ENCODE peak calls at places on chromosomes 11 and 22, in five cellular contexts. J is HFFc6, W is BJ, O is sigmoid colon, E is MM.1S. F is an unnamed sample.

GRCh38 chr22:39299829-39300178 is 19.6 kb downstream of the RPL3 start:
- DNase-seq in J (peak), W (no peak), O (no peak), E (no peak), F (no peak)

GRCh38 chr11:19259487-19260345 is 19.0 kb upstream of the E2F8 start:
- DNase-seq in J (peak), W (peak), O (no peak), E (peak), F (no peak)

GRCh38 chr22:35349368-35349703 is 31.6 kb upstream of the HMOX1 start:
- DNase-seq in J (no peak), W (no peak), O (no peak), E (no peak), F (no peak)

GRCh38 chr11:85941380-85941973 is 86.3 kb downstream of the CCDC83 start:
- DNase-seq in J (peak), W (no peak), O (peak), E (peak), F (no peak)

GRCh38 chr11:14269956-14270355 is 89.0 kb downstream of the RRAS2 start:
- DNase-seq in J (no peak), W (no peak), O (no peak), E (no peak), F (no peak)

GRCh38 chr11:116073854-116074837 is 569.9 kb upstream of the CADM1 start:
- DNase-seq in J (no peak), W (no peak), O (no peak), E (no peak), F (no peak)

GRCh38 chr11:110772863-110773262 is 60.6 kb upstream of the ARHGAP20 start:
- DNase-seq in J (no peak), W (no peak), O (no peak), E (no peak), F (no peak)

GRCh38 chr11:32580967-32581366 is 2.7 kb upstream of the EIF3M start:
- DNase-seq in J (no peak), W (no peak), O (no peak), E (no peak), F (no peak)

GRCh38 chr11:13118691-13119090 is 109.6 kb downstream of the RASSF10 start:
- DNase-seq in J (no peak), W (no peak), O (no peak), E (no peak), F (no peak)

GRCh38 chr22:20903093-20903492 is 14.1 kb upstream of the CRKL start:
- DNase-seq in J (no peak), W (no peak), O (no peak), E (no peak), F (no peak)

GRCh38 chr11:73192272-73192671 is 25.8 kb upstream of the P2RY2 start:
- DNase-seq in J (no peak), W (no peak), O (peak), E (no peak), F (no peak)

DNA sequence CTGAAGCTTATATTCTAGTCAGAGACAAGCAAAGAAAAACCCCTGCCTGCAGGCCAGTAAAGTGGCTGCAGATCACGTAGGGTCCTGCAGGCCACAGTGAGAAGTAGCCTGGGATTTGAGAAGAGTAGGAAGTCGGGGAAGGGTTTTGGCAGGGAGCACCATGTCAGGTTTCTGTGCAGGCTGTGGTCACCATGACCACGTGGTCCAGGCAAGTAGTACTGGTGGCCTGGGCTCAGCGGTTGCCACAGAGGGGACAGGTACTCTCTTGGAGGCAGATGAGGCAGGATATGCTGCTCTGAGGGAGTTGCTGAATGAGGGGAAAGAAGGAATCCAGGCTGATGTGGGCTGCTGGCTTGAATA is 46.6 kb downstream of the PISD start:
- DNase-seq in J (no peak), W (no peak), O (no peak), E (no peak), F (no peak)
- TF ChIP-seq CTCF in J (no peak), W (no peak), O (no peak), E (no peak), F (no peak)

DNA sequence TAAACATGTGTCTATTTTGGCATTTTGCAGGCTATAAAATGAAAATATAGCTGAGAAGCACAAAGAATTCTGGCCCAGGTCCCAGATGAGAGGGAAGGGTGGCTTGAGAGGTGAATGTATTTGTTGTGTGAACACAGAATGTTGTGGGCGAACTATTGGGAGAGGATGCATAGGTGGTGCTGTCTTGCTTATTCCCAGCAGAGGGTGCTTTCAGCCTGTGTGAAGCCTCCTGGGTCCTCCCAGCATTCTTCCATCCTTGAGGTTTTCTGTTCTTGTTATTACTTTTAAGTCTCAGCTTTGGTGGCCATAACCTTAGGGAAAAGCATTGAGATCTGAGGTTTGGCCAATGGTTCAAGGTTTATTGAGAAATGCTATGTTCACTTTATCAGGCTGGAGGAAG is 108.7 kb upstream of the SNX19 start:
- DNase-seq in J (peak), W (no peak), O (no peak), E (no peak), F (no peak)
- TF ChIP-seq CTCF in J (peak), W (peak), O (no peak), E (no peak), F (no peak)

GRCh38 chr22:41597635-41597953 is 8.0 kb upstream of the PMM1 start:
- DNase-seq in J (no peak), W (no peak), O (no peak), E (no peak), F (no peak)
- TF ChIP-seq CTCF in J (peak), W (no peak), O (no peak), E (no peak), F (peak)

DNA sequence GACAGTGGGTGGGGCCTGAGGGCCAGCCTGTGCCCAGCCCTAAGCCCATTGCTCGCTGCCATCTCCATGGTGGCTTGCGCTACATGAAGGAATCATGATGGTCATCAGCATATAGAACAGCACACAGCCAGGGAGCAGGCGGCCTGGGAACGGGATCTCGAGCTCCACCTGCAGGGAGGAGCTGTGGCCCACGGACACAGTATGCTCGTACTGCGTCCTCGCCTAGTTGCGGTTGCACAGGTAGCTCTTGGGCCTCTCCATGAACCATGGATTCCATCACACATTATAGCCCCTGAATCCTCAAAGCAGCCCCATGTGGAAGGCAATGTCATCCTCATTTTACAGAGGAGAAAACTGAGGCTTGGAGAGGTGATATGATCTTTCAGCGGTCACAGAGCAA is 15.1 kb downstream of the SEC14L4 start:
- DNase-seq in J (no peak), W (no peak), O (no peak), E (peak), F (no peak)
- TF ChIP-seq CTCF in J (peak), W (peak), O (no peak), E (peak), F (no peak)

GRCh38 chr11:120256779-120257178 is 16.8 kb downstream of the POU2F3 start:
- DNase-seq in J (no peak), W (no peak), O (no peak), E (no peak), F (no peak)

GRCh38 chr11:120259988-120260565 is 20.1 kb downstream of the POU2F3 start:
- DNase-seq in J (no peak), W (no peak), O (no peak), E (no peak), F (no peak)

GRCh38 chr11:120257346-120257745 is 17.4 kb downstream of the POU2F3 start:
- DNase-seq in J (no peak), W (no peak), O (no peak), E (no peak), F (no peak)

GRCh38 chr11:120259241-120259640 is 19.3 kb downstream of the POU2F3 start:
- DNase-seq in J (no peak), W (no peak), O (no peak), E (no peak), F (no peak)

DNA sequence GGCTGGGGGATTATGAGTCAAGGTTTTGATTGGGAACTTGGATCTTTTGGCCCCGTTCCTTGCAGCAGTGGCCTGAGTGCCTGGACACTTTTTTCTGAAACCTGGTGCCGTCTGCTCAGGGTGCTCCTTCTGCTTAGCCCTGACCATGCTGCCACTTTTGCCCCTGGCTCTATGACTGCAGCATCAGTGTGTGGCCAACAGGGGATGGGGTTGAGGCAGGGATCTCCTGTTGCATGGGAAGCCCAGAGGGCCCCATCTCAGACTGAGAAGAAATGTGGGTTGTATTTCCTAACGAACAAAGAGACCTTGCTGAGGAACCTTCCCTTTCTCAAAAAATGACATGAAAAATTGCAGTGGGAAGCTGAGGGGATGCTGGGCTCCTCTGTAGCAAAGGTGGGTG is 18.7 kb downstream of the POU2F3 start:
- DNase-seq in J (no peak), W (no peak), O (no peak), E (no peak), F (no peak)
- TF ChIP-seq CTCF in J (peak), W (no peak), O (no peak), E (no peak), F (no peak)

DNA sequence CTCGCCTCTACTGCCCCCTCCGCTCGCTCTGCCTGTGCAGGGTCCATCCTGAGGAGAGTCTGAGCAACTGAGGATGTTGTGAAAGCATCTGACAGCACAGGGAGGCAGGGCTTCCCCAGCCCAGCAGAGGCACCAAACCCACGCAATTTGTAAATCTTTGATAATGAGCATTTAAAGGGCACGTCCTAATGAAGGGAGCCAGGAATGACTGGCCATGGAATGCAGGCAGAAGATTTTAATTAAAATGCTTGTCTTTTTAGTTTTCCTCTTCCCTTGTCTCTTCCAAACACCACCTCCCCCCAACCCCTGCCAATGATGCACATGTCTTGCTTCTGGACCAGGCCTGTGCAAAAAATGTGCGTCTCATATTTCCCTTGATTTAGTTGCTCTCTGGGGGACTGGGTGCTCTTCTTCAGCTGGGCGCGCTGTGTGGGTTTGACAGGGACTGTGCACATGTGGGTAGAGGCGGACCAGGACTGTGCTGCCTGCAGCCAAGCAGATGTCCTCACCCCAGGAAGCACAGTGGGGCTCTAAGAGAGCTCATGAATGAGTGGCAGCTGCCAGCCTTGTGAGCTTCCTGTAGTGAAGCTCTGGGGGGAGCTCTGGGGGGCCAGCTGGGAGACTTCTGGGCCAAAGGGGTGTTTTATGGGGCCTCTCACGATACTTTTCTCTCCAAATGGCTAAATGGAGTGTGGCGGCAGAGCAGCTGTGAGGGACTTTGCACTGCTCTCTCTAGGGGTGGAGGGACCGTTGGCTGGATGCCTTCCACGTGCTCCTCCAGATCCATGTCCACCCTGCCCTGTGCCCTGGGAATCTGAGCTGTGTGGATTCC is 273.5 kb downstream of the ST3GAL4 start:
- DNase-seq in J (peak), W (peak), O (no peak), E (no peak), F (no peak)
- TF ChIP-seq CTCF in J (peak), W (peak), O (no peak), E (no peak), F (no peak)

DNA sequence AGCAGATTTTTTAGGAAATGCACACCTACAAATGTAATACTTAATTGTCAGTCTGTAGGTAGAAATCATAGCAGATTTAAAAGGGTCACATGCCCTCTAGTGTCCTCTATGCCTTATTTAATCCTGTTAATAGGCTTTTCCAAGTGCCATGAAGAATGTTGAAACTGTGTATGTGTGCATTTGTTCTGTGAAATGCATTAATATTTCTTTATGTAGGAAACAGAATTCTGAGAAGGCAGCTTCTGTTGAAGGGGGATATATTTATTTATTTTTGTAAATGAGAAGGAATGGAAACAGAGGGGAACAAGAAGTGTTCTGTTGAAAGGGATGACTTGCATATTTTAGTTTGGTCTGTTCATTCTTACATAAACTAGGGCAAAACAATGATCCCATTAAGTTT is 51.0 kb downstream of the SVIP start:
- DNase-seq in J (no peak), W (no peak), O (no peak), E (peak), F (no peak)
- TF ChIP-seq CTCF in J (no peak), W (no peak), O (no peak), E (peak), F (no peak)

F was measured in coronary artery.